ENCODE peak calls at places on chromosomes 12 and 14, in seven cellular contexts. M is GM06990, V is foreskin keratinocyte, X is fibroblast of lung, I is tibial artery, L is colonic mucosa, D is activated B cell treated with CpG ODN at 0.5 μM for 24 hours. T is an unnamed sample.

GRCh38 chr12:34599530-34600513 is 577.5 kb downstream of the ALG10 start:
- DNase-seq in M (no peak), V (no peak), X (no peak), I (peak; percentile 48), L (no peak), D (peak; percentile 0), T (peak; percentile 6)

GRCh38 chr12:50728841-50729240 is 35.1 kb upstream of the ATF1 start:
- DNase-seq in M (no peak), V (no peak), X (no peak), I (no peak), L (no peak), D (no peak), T (no peak)

GRCh38 chr12:120262852-120263724 is 2.4 kb downstream of the PXN start:
- DNase-seq in M (no peak), V (no peak), X (no peak), I (peak; percentile 80), L (no peak), D (no peak), T (no peak)

GRCh38 chr14:87772854-87773253 is 220.1 kb downstream of the GALC start:
- DNase-seq in M (no peak), V (no peak), X (no peak), I (no peak), L (no peak), D (no peak), T (no peak)

GRCh38 chr12:37541356-37541755 is 775.2 kb upstream of the ALG10B start:
- DNase-seq in M (no peak), V (no peak), X (no peak), I (no peak), L (no peak), D (no peak), T (no peak)

GRCh38 chr14:86787782-86788181 is 1205.2 kb downstream of the GALC start:
- DNase-seq in M (no peak), V (no peak), X (peak; percentile 14), I (no peak), L (no peak), D (no peak), T (no peak)

GRCh38 chr14:21057803-21058675 is at the start of gene RNASE8:
- DNase-seq in M (no peak), V (no peak), X (peak; percentile 66), I (no peak), L (peak; percentile 36), D (no peak), T (no peak)

GRCh38 chr14:29390046-29390841 is 537.4 kb downstream of the PRKD1 start:
- DNase-seq in M (no peak), V (no peak), X (peak; percentile 18), I (no peak), L (no peak), D (no peak), T (no peak)

GRCh38 chr12:79329933-79330332 is 360.8 kb downstream of the PAWR start:
- DNase-seq in M (no peak), V (peak; percentile 54), X (peak; percentile 50), I (no peak), L (no peak), D (no peak), T (no peak)

GRCh38 chr12:44154128-44154527 is 318.2 kb downstream of the TMEM117 start:
- DNase-seq in M (no peak), V (no peak), X (peak; percentile 3), I (no peak), L (no peak), D (no peak), T (no peak)

GRCh38 chr12:96445743-96446655 is 43.4 kb upstream of the CFAP54 start:
- DNase-seq in M (peak; percentile 31), V (peak; percentile 99), X (peak; percentile 97), I (no peak), L (no peak), D (no peak), T (peak; percentile 58)

GRCh38 chr14:105072381-105072861 is 7.2 kb upstream of the GPR132 start:
- DNase-seq in M (no peak), V (no peak), X (no peak), I (peak; percentile 61), L (no peak), D (no peak), T (no peak)

GRCh38 chr12:84497819-84498218 is 414.8 kb downstream of the SLC6A15 start:
- DNase-seq in M (no peak), V (no peak), X (peak; percentile 5), I (no peak), L (no peak), D (no peak), T (no peak)

GRCh38 chr12:54890339-54890738 is 36.0 kb downstream of the MUCL1 start:
- DNase-seq in M (no peak), V (no peak), X (no peak), I (no peak), L (no peak), D (no peak), T (no peak)

GRCh38 chr12:96192926-96193573 is 1.1 kb upstream of the ELK3 start:
- DNase-seq in M (no peak), V (no peak), X (no peak), I (no peak), L (no peak), D (no peak), T (no peak)

GRCh38 chr12:103824845-103825244 is 16.2 kb downstream of the NT5DC3 start:
- DNase-seq in M (no peak), V (no peak), X (no peak), I (no peak), L (peak; percentile 15), D (no peak), T (no peak)

GRCh38 chr12:3202734-3203446 is 125.7 kb downstream of the TSPAN9 start:
- DNase-seq in M (no peak), V (peak; percentile 20), X (no peak), I (no peak), L (peak; percentile 65), D (peak; percentile 33), T (peak; percentile 75)

GRCh38 chr14:101020971-101021370 is 117.4 kb upstream of the RTL1 start:
- DNase-seq in M (no peak), V (no peak), X (no peak), I (peak; percentile 49), L (peak; percentile 6), D (no peak), T (no peak)

GRCh38 chr12:92042791-92043531 is 102.7 kb downstream of the BTG1 start:
- DNase-seq in M (no peak), V (no peak), X (no peak), I (no peak), L (no peak), D (no peak), T (no peak)

GRCh38 chr14:72901361-72901760 is 7.5 kb upstream of the DPF3 start:
- DNase-seq in M (no peak), V (no peak), X (no peak), I (no peak), L (no peak), D (no peak), T (no peak)

GRCh38 chr12:117189725-117190209 is 503 bp downstream of the FBXO21 start:
- DNase-seq in M (peak; percentile 60), V (no peak), X (peak; percentile 35), I (peak; percentile 69), L (peak; percentile 42), D (peak; percentile 46), T (peak; percentile 56)

DNA sequence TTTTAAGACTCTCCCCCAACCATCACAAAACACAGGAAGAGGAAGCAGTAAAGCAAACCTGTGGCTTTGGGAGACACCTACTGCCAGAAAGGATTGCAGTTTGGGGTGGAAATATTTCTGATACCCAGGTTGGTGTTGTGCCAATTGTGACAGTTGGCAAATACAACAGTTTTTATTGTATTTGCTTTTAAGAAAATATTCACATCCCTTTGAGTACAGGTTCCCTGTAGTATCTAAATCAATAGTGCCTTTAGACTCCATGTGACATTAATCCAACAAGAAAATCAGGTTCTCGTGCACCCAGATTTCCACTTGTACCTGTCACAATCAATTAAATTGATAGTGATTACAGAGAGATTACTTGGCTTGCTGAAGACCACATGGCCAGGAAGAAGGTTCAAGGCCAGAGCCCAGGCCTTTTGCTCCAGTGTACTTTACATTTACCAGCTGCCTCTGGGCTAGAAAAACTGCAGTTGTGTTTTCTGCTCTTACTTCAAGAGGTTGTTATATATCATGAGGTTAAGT is 361.2 kb downstream of the ATP23 start:
- DNase-seq in M (no peak), V (no peak), X (no peak), I (no peak), L (peak; percentile 51), D (no peak), T (no peak)
- TF ChIP-seq CTCF in M (no peak), V (peak; percentile 50), X (no peak), I (no peak), L (no peak), D (no peak), T (no peak)

DNA sequence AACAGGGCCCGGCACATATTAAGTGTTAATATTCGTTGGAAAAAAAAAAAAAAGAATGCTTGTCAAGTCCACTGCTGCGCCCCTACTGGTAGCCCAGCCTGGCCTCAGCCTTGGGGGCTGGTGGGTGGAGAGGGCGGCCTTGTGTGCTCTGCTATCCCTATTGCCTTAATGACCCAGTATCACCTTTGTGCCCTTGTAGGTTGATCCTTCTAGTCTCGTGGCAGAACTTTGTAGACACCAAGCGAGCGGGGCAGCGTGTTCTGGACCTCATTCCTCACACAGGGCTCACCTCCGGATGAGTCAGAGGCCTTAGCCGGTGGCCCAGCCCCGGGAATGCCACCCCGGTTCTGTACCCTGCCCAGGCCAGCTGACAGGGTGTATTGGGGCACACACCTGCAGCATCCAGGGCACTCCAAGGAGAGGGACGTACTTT is 1.8 kb upstream of the RCOR1 start:
- DNase-seq in M (no peak), V (no peak), X (peak; percentile 35), I (peak; percentile 70), L (peak; percentile 36), D (peak; percentile 23), T (no peak)
- TF ChIP-seq CTCF in M (peak; percentile 52), V (no peak), X (peak; percentile 41), I (no peak), L (no peak), D (no peak), T (peak; percentile 6)

DNA sequence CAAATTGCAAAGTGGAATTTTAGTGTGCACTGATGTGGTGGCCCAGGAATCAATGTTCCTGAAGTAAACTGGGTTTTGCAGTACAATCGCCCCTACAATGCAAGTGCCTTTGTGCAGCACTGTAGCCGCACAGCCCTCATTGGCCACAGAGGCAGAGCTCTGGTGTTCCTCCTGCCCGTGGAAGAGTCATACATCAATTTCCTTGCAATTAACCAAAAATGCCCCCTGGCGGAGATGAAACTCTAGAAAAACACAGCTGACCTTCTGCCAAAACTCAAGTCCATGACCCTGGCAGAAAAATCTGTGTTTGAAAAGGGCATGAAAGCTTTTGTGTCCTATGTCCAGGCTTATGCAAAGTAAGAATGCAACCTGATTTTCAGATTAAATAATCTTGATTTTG is 117.9 kb upstream of the PRB2 start:
- DNase-seq in M (no peak), V (no peak), X (peak; percentile 21), I (no peak), L (no peak), D (no peak), T (no peak)
- TF ChIP-seq CTCF in M (peak; percentile 23), V (peak; percentile 31), X (peak; percentile 10), I (no peak), L (no peak), D (no peak), T (no peak)

GRCh38 chr14:32244404-32244803 is 41.3 kb upstream of the RNU6-8 start:
- DNase-seq in M (no peak), V (no peak), X (no peak), I (no peak), L (no peak), D (no peak), T (no peak)
- TF ChIP-seq CTCF in M (peak; percentile 17), V (peak; percentile 45), X (peak; percentile 19), I (no peak), L (no peak), D (no peak), T (peak; percentile 28)

GRCh38 chr12:94208433-94208921 is 60.1 kb downstream of the PLXNC1 start:
- DNase-seq in M (no peak), V (no peak), X (no peak), I (no peak), L (no peak), D (peak; percentile 39), T (peak; percentile 46)
- TF ChIP-seq CTCF in M (no peak), V (no peak), X (no peak), I (no peak), L (no peak), D (no peak), T (no peak)

T was measured in GM10248.